ENCODE peak calls at places on chromosomes 2 and 18, in five cellular contexts. K is pancreas, W is adrenal gland, F is transverse colon, I is fibroblast of the aortic adventitia. S is an unnamed sample.

GRCh38 chr2:197168705-197169104 is 141.9 kb downstream of the ANKRD44 start:
- DNase-seq in K (peak; percentile 66), W (peak; percentile 87), F (peak; percentile 80), I (peak; percentile 47), S (peak; percentile 46)

GRCh38 chr2:58133395-58133794 is 86.8 kb downstream of the VRK2 start:
- DNase-seq in K (no peak), W (no peak), F (no peak), I (peak; percentile 48), S (no peak)

GRCh38 chr2:228646061-228646460 is 464.6 kb upstream of the SPHKAP start:
- DNase-seq in K (no peak), W (no peak), F (no peak), I (peak; percentile 27), S (no peak)

GRCh38 chr2:226796012-226796839 is 3.4 kb downstream of the IRS1 start:
- DNase-seq in K (peak; percentile 60), W (peak; percentile 32), F (no peak), I (no peak), S (peak; percentile 25)

GRCh38 chr2:169258045-169258601 is 104.2 kb downstream of the LRP2 start:
- DNase-seq in K (no peak), W (no peak), F (no peak), I (no peak), S (no peak)

GRCh38 chr2:56474412-56475158 is 290.8 kb downstream of the CCDC85A start:
- DNase-seq in K (no peak), W (no peak), F (no peak), I (peak; percentile 31), S (no peak)

GRCh38 chr2:162545254-162545653 is 201.3 kb downstream of the GCA start:
- DNase-seq in K (no peak), W (no peak), F (no peak), I (no peak), S (no peak)

GRCh38 chr2:67824196-67824595 is 238.6 kb downstream of the C1D start:
- DNase-seq in K (no peak), W (no peak), F (no peak), I (no peak), S (no peak)

GRCh38 chr18:29749699-29750098 is 1292.8 kb downstream of the DSC3 start:
- DNase-seq in K (no peak), W (no peak), F (no peak), I (peak; percentile 37), S (no peak)

GRCh38 chr2:113192459-113193100 is 18.8 kb downstream of the PSD4 start:
- DNase-seq in K (no peak), W (no peak), F (no peak), I (no peak), S (no peak)
- TF ChIP-seq CTCF in K (no peak), W (no peak), F (no peak), I (no peak), S (no peak)

DNA sequence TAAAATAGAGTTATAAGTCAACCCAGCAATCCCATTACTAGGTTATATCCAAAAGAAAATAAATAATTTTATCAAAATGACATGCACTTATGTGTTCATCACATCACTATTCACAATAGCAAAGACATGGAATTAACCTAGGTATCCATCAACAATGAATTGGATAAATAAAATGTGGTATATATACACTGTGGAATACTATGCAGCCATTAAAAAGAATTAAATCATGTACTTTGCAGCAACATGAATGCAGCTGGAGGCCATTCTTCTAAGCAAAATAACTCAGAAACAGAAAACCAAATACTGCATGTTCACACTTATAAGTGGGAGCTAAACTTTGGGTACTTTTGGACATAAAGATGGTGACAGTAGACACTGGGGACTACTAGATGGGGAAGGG is 626.0 kb downstream of the ADCYAP1 start:
- DNase-seq in K (no peak), W (no peak), F (no peak), I (no peak), S (no peak)
- TF ChIP-seq CTCF in K (no peak), W (no peak), F (no peak), I (no peak), S (no peak)

GRCh38 chr18:8507361-8507760 is 101.9 kb upstream of the RAB12 start:
- DNase-seq in K (no peak), W (no peak), F (no peak), I (peak; percentile 54), S (no peak)
- TF ChIP-seq CTCF in K (no peak), W (peak; percentile 15), F (no peak), I (peak; percentile 53), S (no peak)

GRCh38 chr18:78868330-78869316 is 111.0 kb upstream of the SALL3 start:
- DNase-seq in K (no peak), W (no peak), F (no peak), I (no peak), S (no peak)
- TF ChIP-seq CTCF in K (no peak), W (no peak), F (no peak), I (no peak), S (no peak)

GRCh38 chr18:63741769-63742168 is 33.4 kb upstream of the SERPINB7 start:
- DNase-seq in K (no peak), W (no peak), F (no peak), I (peak; percentile 52), S (no peak)
- TF ChIP-seq CTCF in K (no peak), W (no peak), F (no peak), I (peak; percentile 51), S (no peak)

S was measured in heart right ventricle.